ENCODE peak calls at places on chromosome 12, in five cellular contexts. D, N, V, E and P are unnamed samples.

GRCh38 chr12:2507811-2508210 is 287.0 kb upstream of the FKBP4 start:
- DNase-seq in D (no peak), N (no peak), V (no peak), E (peak; percentile 39), P (no peak)

GRCh38 chr12:7375145-7375543 is 68.8 kb downstream of the CD163L1 start:
- DNase-seq in D (no peak), N (peak; percentile 27), V (no peak), E (no peak), P (no peak)

GRCh38 chr12:116142936-116143882 is 134.3 kb downstream of the MED13L start:
- DNase-seq in D (no peak), E (no peak), V (peak; percentile 68), N (peak; percentile 55), P (no peak)

GRCh38 chr12:54890339-54890738 is 36.0 kb downstream of the MUCL1 start:
- DNase-seq in D (no peak), V (no peak), N (no peak), E (no peak), P (no peak)

GRCh38 chr12:1662761-1663439 is 28.0 kb upstream of the ADIPOR2 start:
- DNase-seq in N (no peak), V (peak; percentile 51), E (peak; percentile 89), D (peak; percentile 70), P (peak; percentile 82)

GRCh38 chr12:66329941-66330340 is 27.6 kb downstream of the HELB start:
- DNase-seq in N (peak; percentile 56), D (no peak), V (peak; percentile 85), E (no peak), P (no peak)

GRCh38 chr12:26271024-26271423 is 75.7 kb downstream of the SSPN start:
- DNase-seq in N (no peak), V (peak; percentile 55), E (no peak), D (no peak), P (no peak)

GRCh38 chr12:6620137-6620884 is 13.1 kb upstream of the CHD4 start:
- DNase-seq in D (peak; percentile 85), V (peak; percentile 85), N (no peak), E (peak; percentile 92), P (peak; percentile 89)

GRCh38 chr12:107385518-107385917 is 292.2 kb upstream of the CRY1 start:
- DNase-seq in N (peak; percentile 92), E (no peak), V (peak; percentile 10), D (no peak), P (no peak)

GRCh38 chr12:82635263-82635662 is 51.4 kb upstream of the TMTC2 start:
- DNase-seq in D (no peak), N (no peak), E (no peak), V (no peak), P (no peak)

GRCh38 chr12:49970030-49970429 is 2.7 kb upstream of the AQP6 start:
- DNase-seq in E (no peak), N (no peak), V (no peak), D (no peak), P (no peak)

GRCh38 chr12:80815351-80815750 is 98.6 kb downstream of the MYF5 start:
- DNase-seq in V (no peak), D (no peak), N (no peak), E (no peak), P (no peak)

GRCh38 chr12:115983226-115983798 is 294.2 kb downstream of the MED13L start:
- DNase-seq in D (no peak), V (no peak), E (peak; percentile 56), N (peak; percentile 17), P (no peak)

GRCh38 chr12:18139989-18140596 is 50.1 kb upstream of the RERGL start:
- DNase-seq in N (peak; percentile 45), V (peak; percentile 60), D (no peak), E (peak; percentile 16), P (no peak)

GRCh38 chr12:55706840-55707671 is 648 bp downstream of the ITGA7 start:
- DNase-seq in N (no peak), V (no peak), D (no peak), E (peak; percentile 55), P (peak; percentile 14)

GRCh38 chr12:214005-214736 is at the start of gene SLC6A12:
- DNase-seq in E (peak; percentile 33), N (peak; percentile 13), D (no peak), V (peak; percentile 21), P (peak; percentile 65)

GRCh38 chr12:72677187-72677586 is 405.0 kb downstream of the TRHDE start:
- DNase-seq in V (no peak), E (no peak), D (no peak), N (no peak), P (no peak)

GRCh38 chr12:94109154-94109553 is 39.2 kb upstream of the PLXNC1 start:
- DNase-seq in V (peak; percentile 43), D (no peak), E (no peak), N (no peak), P (no peak)

GRCh38 chr12:57430117-57430930 is 519 bp downstream of the R3HDM2 start:
- DNase-seq in V (peak; percentile 30), D (peak; percentile 49), N (no peak), E (no peak), P (peak; percentile 92)

GRCh38 chr12:109523504-109523903 is 46.1 kb downstream of the UBE3B start:
- DNase-seq in N (no peak), V (no peak), E (no peak), D (no peak), P (no peak)

GRCh38 chr12:30880061-30880460 is 46.5 kb upstream of the TSPAN11 start:
- DNase-seq in E (peak; percentile 11), N (peak; percentile 4), V (no peak), D (no peak), P (no peak)

GRCh38 chr12:105013892-105014291 is 27.8 kb downstream of the NOPCHAP1 start:
- DNase-seq in V (no peak), E (no peak), D (no peak), N (peak; percentile 10), P (no peak)

GRCh38 chr12:7989827-7990491 is 42.6 kb upstream of the FOXJ2 start:
- DNase-seq in V (no peak), N (no peak), D (no peak), E (no peak), P (peak; percentile 91)

GRCh38 chr12:27966870-27967269 is 5.7 kb downstream of the PTHLH start:
- DNase-seq in D (no peak), N (peak; percentile 93), V (peak; percentile 95), E (no peak), P (no peak)

GRCh38 chr12:104485651-104486341 is 29.0 kb downstream of the CHST11 start:
- DNase-seq in D (no peak), E (no peak), N (no peak), V (no peak), P (no peak)

GRCh38 chr12:79848321-79848720 is 86.6 kb downstream of the PPP1R12A start:
- DNase-seq in D (no peak), E (no peak), V (peak; percentile 50), N (peak; percentile 16), P (no peak)

GRCh38 chr12:106271575-106272505 is 24.0 kb upstream of the CKAP4 start:
- DNase-seq in D (no peak), V (no peak), N (peak; percentile 40), E (no peak), P (no peak)

GRCh38 chr12:535396-535795 is 75.7 kb downstream of the B4GALNT3 start:
- DNase-seq in V (no peak), D (no peak), E (no peak), N (no peak), P (no peak)

GRCh38 chr12:118025168-118025567 is 8.7 kb downstream of the RFC5 start:
- DNase-seq in D (no peak), V (no peak), E (no peak), N (no peak), P (no peak)

GRCh38 chr12:50362671-50363070 is 33.7 kb downstream of the FAM186A start:
- DNase-seq in D (no peak), N (no peak), V (no peak), E (no peak), P (no peak)

GRCh38 chr12:33813536-33813935 is 208.8 kb upstream of the ALG10 start:
- DNase-seq in E (no peak), N (no peak), V (no peak), D (no peak), P (no peak)

GRCh38 chr12:111785651-111786050 is 18.9 kb downstream of the ALDH2 start:
- DNase-seq in V (peak; percentile 52), N (peak; percentile 48), D (no peak), E (no peak), P (no peak)

GRCh38 chr12:53365245-53365904 is 14.6 kb upstream of the SP1 start:
- DNase-seq in V (peak; percentile 72), N (peak; percentile 43), D (no peak), E (no peak), P (no peak)

GRCh38 chr12:15882055-15882971 is at the start of gene STRAP:
- DNase-seq in N (peak; percentile 96), E (peak; percentile 97), D (peak; percentile 98), V (peak; percentile 99), P (peak; percentile 99)
- TF ChIP-seq CTCF in N (no peak), E (no peak), D (no peak), V (no peak), P (no peak)

GRCh38 chr12:77728018-77728417 is 102.7 kb upstream of the NAV3 start:
- DNase-seq in D (no peak), V (no peak), E (no peak), N (no peak), P (no peak)

GRCh38 chr12:77727442-77728001 is 103.2 kb upstream of the NAV3 start:
- DNase-seq in E (no peak), V (no peak), D (no peak), N (no peak), P (no peak)

GRCh38 chr12:77723308-77723707 is 107.4 kb upstream of the NAV3 start:
- DNase-seq in V (no peak), E (no peak), D (no peak), N (peak; percentile 22), P (no peak)

GRCh38 chr12:77725611-77726010 is 105.1 kb upstream of the NAV3 start:
- DNase-seq in E (no peak), D (no peak), N (no peak), V (peak; percentile 69), P (no peak)

GRCh38 chr12:77724367-77724957 is 106.2 kb upstream of the NAV3 start:
- DNase-seq in V (peak; percentile 72), N (peak; percentile 64), D (no peak), E (peak; percentile 43), P (no peak)
- TF ChIP-seq CTCF in V (peak; percentile 76), N (peak; percentile 78), D (peak; percentile 66), E (peak; percentile 81), P (peak; percentile 51)

GRCh38 chr12:47377414-47378221 is 297.9 kb upstream of the AMIGO2 start:
- DNase-seq in E (no peak), V (peak; percentile 100), N (peak; percentile 91), D (no peak), P (peak; percentile 82)
- TF ChIP-seq CTCF in E (no peak), V (peak; percentile 3), N (no peak), D (no peak), P (no peak)

GRCh38 chr12:61546296-61546695 is 713.9 kb upstream of the USP15 start:
- DNase-seq in V (no peak), E (no peak), D (no peak), N (no peak), P (no peak)
- TF ChIP-seq CTCF in V (no peak), E (no peak), D (peak; percentile 38), N (peak; percentile 11), P (no peak)

GRCh38 chr12:84912191-84913142 is at the start of gene SLC6A15:
- DNase-seq in V (peak; percentile 87), E (peak; percentile 90), D (peak; percentile 61), N (peak; percentile 88), P (no peak)
- TF ChIP-seq CTCF in V (peak; percentile 43), E (peak; percentile 57), D (peak; percentile 69), N (peak; percentile 73), P (no peak)

GRCh38 chr12:52327086-52327829 is 6.1 kb upstream of the KRT83 start:
- DNase-seq in V (peak; percentile 92), N (peak; percentile 98), E (peak; percentile 89), D (peak; percentile 58), P (peak; percentile 84)
- TF ChIP-seq CTCF in V (peak; percentile 87), N (peak; percentile 97), E (peak; percentile 84), D (peak; percentile 74), P (peak; percentile 83)